ENCODE peak calls at places on chromosomes 5 and 9, in nine cellular contexts. N, Q, V, L, J, A, O, B and D are unnamed samples.

GRCh38 chr9:96655198-96655851 is at the start of gene PRXL2C:
- DNase-seq in N (peak), Q (peak), V (peak), L (peak), J (no peak), A (peak), O (no peak), B (peak), D (peak)

GRCh38 chr5:161847896-161848510 is at the start of gene GABRA1:
- DNase-seq in N (peak), Q (peak), V (no peak), L (no peak), J (no peak), A (no peak), O (no peak), B (no peak), D (peak)

GRCh38 chr5:14225173-14225834 is 82.2 kb downstream of the TRIO start:
- DNase-seq in N (no peak), Q (no peak), V (no peak), L (no peak), J (no peak), A (no peak), O (no peak), B (no peak), D (no peak)

GRCh38 chr5:125261505-125262250 is 515.2 kb upstream of the ZNF608 start:
- DNase-seq in N (no peak), Q (no peak), V (no peak), L (no peak), J (no peak), A (no peak), O (no peak), B (no peak), D (no peak)

GRCh38 chr9:132486706-132487350 is 76.8 kb downstream of the CFAP77 start:
- DNase-seq in N (peak), Q (peak), V (no peak), L (peak), J (no peak), A (no peak), O (no peak), B (no peak), D (peak)

GRCh38 chr5:68339921-68340321 is 124.4 kb downstream of the PIK3R1 start:
- DNase-seq in N (no peak), Q (no peak), V (no peak), L (no peak), J (no peak), A (no peak), O (no peak), B (no peak), D (no peak)

GRCh38 chr9:136438548-136438908 is 1.1 kb downstream of the INPP5E start:
- DNase-seq in N (no peak), Q (no peak), V (no peak), L (no peak), J (no peak), A (no peak), O (no peak), B (no peak), D (peak)

GRCh38 chr5:142290574-142291299 is 34.1 kb downstream of the SPRY4 start:
- DNase-seq in N (peak), Q (peak), V (no peak), L (no peak), J (no peak), A (no peak), O (no peak), B (no peak), D (no peak)

GRCh38 chr9:134243778-134244467 is 79.6 kb upstream of the RNU6ATAC start:
- DNase-seq in N (no peak), Q (no peak), V (peak), L (no peak), J (no peak), A (no peak), O (peak), B (no peak), D (no peak)

GRCh38 chr5:57368010-57368409 is 114.6 kb downstream of the ACTBL2 start:
- DNase-seq in N (no peak), Q (no peak), V (no peak), L (no peak), J (no peak), A (no peak), O (peak), B (no peak), D (no peak)

GRCh38 chr5:164137095-164137494 is 631.7 kb downstream of the MAT2B start:
- DNase-seq in N (no peak), Q (no peak), V (no peak), L (no peak), J (no peak), A (no peak), O (no peak), B (no peak), D (no peak)

GRCh38 chr9:77384406-77384805 is 207.1 kb downstream of the VPS13A start:
- DNase-seq in N (no peak), Q (no peak), V (no peak), L (no peak), J (no peak), A (no peak), O (no peak), B (no peak), D (no peak)

GRCh38 chr5:60497706-60498500 is 202.1 kb downstream of the DEPDC1B start:
- DNase-seq in N (no peak), Q (no peak), V (no peak), L (no peak), J (no peak), A (no peak), O (no peak), B (no peak), D (no peak)

GRCh38 chr5:81605299-81605698 is 145.6 kb downstream of the SSBP2 start:
- DNase-seq in N (no peak), Q (no peak), V (no peak), L (no peak), J (no peak), A (no peak), O (no peak), B (no peak), D (no peak)

GRCh38 chr5:142433526-142434321 is 108.9 kb upstream of the SPRY4 start:
- DNase-seq in N (no peak), Q (no peak), V (no peak), L (no peak), J (no peak), A (no peak), O (no peak), B (no peak), D (no peak)

GRCh38 chr5:52856564-52856963 is 68.8 kb downstream of the ITGA1 start:
- DNase-seq in N (no peak), Q (no peak), V (no peak), L (no peak), J (no peak), A (no peak), O (no peak), B (no peak), D (no peak)

GRCh38 chr5:172361566-172362238 is 78.1 kb upstream of the UBTD2 start:
- DNase-seq in N (no peak), Q (no peak), V (no peak), L (no peak), J (no peak), A (no peak), O (peak), B (no peak), D (no peak)

GRCh38 chr9:89278551-89278950 is 32.4 kb upstream of the CKS2 start:
- DNase-seq in N (no peak), Q (no peak), V (no peak), L (no peak), J (no peak), A (no peak), O (no peak), B (no peak), D (no peak)

GRCh38 chr9:116154334-116154975 is 864 bp downstream of the PAPPA start:
- DNase-seq in N (peak), Q (peak), V (peak), L (no peak), J (no peak), A (peak), O (no peak), B (peak), D (peak)

GRCh38 chr5:108212775-108213346 is 169.0 kb downstream of the FBXL17 start:
- DNase-seq in N (peak), Q (no peak), V (no peak), L (no peak), J (no peak), A (no peak), O (peak), B (no peak), D (no peak)

GRCh38 chr9:99859395-99859980 is 37.8 kb downstream of the NR4A3 start:
- DNase-seq in N (no peak), Q (no peak), V (no peak), L (no peak), J (no peak), A (no peak), O (no peak), B (no peak), D (no peak)

GRCh38 chr9:108682191-108682590 is 173.6 kb downstream of the ACTL7B start:
- DNase-seq in N (no peak), Q (no peak), V (no peak), L (no peak), J (no peak), A (no peak), O (no peak), B (no peak), D (no peak)

GRCh38 chr5:100852988-100853449 is 50.1 kb downstream of the ST8SIA4 start:
- DNase-seq in N (no peak), Q (no peak), V (no peak), L (no peak), J (no peak), A (no peak), O (no peak), B (no peak), D (no peak)

GRCh38 chr9:131691969-131692611 is 47.8 kb downstream of the RAPGEF1 start:
- DNase-seq in N (no peak), Q (no peak), V (no peak), L (no peak), J (no peak), A (no peak), O (no peak), B (no peak), D (no peak)

GRCh38 chr5:177311361-177311722 is 356 bp downstream of the MXD3 start:
- DNase-seq in N (no peak), Q (peak), V (no peak), L (no peak), J (peak), A (no peak), O (no peak), B (no peak), D (peak)

GRCh38 chr5:135721548-135722090 is 112.8 kb upstream of the SLC25A48 start:
- DNase-seq in N (no peak), Q (no peak), V (no peak), L (no peak), J (no peak), A (no peak), O (no peak), B (no peak), D (no peak)

GRCh38 chr9:16202913-16203734 is 650.3 kb downstream of the CCDC171 start:
- DNase-seq in N (no peak), Q (no peak), V (no peak), L (no peak), J (no peak), A (no peak), O (peak), B (no peak), D (peak)

GRCh38 chr5:110045153-110045552 is 355.4 kb downstream of the MAN2A1 start:
- DNase-seq in N (no peak), Q (no peak), V (no peak), L (no peak), J (no peak), A (no peak), O (no peak), B (no peak), D (no peak)

GRCh38 chr5:16615737-16616535 is 861 bp downstream of the RETREG1 start:
- DNase-seq in N (no peak), Q (no peak), V (peak), L (peak), J (no peak), A (no peak), O (no peak), B (no peak), D (no peak)

GRCh38 chr9:110028281-110029075 is 179.5 kb downstream of the C9orf152 start:
- DNase-seq in N (no peak), Q (no peak), V (no peak), L (no peak), J (no peak), A (no peak), O (no peak), B (no peak), D (no peak)

GRCh38 chr5:140251527-140251973 is 51.4 kb downstream of the PFDN1 start:
- DNase-seq in N (no peak), Q (no peak), V (no peak), L (no peak), J (no peak), A (no peak), O (no peak), B (no peak), D (no peak)

GRCh38 chr5:19616821-19617220 is 371.2 kb downstream of the CDH18 start:
- DNase-seq in N (no peak), Q (no peak), V (no peak), L (no peak), J (no peak), A (no peak), O (no peak), B (no peak), D (no peak)

GRCh38 chr5:1175015-1175414 is 26.4 kb upstream of the SLC6A19 start:
- DNase-seq in N (no peak), Q (no peak), V (no peak), L (no peak), J (peak), A (no peak), O (no peak), B (no peak), D (peak)

GRCh38 chr5:75367401-75367800 is 30.4 kb downstream of the HMGCR start:
- DNase-seq in N (no peak), Q (no peak), V (no peak), L (no peak), J (no peak), A (no peak), O (no peak), B (no peak), D (no peak)

GRCh38 chr9:122860319-122861142 is 32.1 kb upstream of the PDCL start:
- DNase-seq in N (no peak), Q (no peak), V (no peak), L (no peak), J (no peak), A (no peak), O (no peak), B (no peak), D (no peak)

GRCh38 chr5:148376198-148376597 is 7.6 kb upstream of the FBXO38 start:
- DNase-seq in N (no peak), Q (no peak), V (no peak), L (no peak), J (no peak), A (no peak), O (no peak), B (no peak), D (no peak)

GRCh38 chr5:135448796-135449507 is 1.8 kb upstream of the DCANP1 start:
- DNase-seq in N (no peak), Q (no peak), V (no peak), L (no peak), J (no peak), A (no peak), O (no peak), B (no peak), D (no peak)

GRCh38 chr9:114486205-114486963 is 18.9 kb downstream of the WHRN start:
- DNase-seq in N (no peak), Q (no peak), V (no peak), L (no peak), J (no peak), A (no peak), O (no peak), B (no peak), D (no peak)

GRCh38 chr5:34682926-34683623 is 26.9 kb downstream of the RAI14 start:
- DNase-seq in N (no peak), Q (no peak), V (no peak), L (no peak), J (no peak), A (no peak), O (no peak), B (no peak), D (no peak)

GRCh38 chr9:99299214-99300102 is 77.4 kb downstream of the SEC61B start:
- DNase-seq in N (no peak), Q (no peak), V (no peak), L (no peak), J (no peak), A (no peak), O (peak), B (no peak), D (no peak)

GRCh38 chr5:119313876-119314605 is 41.8 kb upstream of the TNFAIP8 start:
- DNase-seq in N (no peak), Q (no peak), V (no peak), L (no peak), J (no peak), A (no peak), O (no peak), B (no peak), D (no peak)

GRCh38 chr5:119313207-119313606 is 42.6 kb upstream of the TNFAIP8 start:
- DNase-seq in N (no peak), Q (no peak), V (no peak), L (no peak), J (no peak), A (no peak), O (no peak), B (no peak), D (no peak)

GRCh38 chr5:119318256-119318914 is 37.4 kb upstream of the TNFAIP8 start:
- DNase-seq in N (no peak), Q (no peak), V (peak), L (no peak), J (no peak), A (no peak), O (no peak), B (no peak), D (no peak)

GRCh38 chr5:119316116-119316515 is 39.7 kb upstream of the TNFAIP8 start:
- DNase-seq in N (no peak), Q (no peak), V (no peak), L (no peak), J (no peak), A (no peak), O (no peak), B (no peak), D (no peak)

DNA sequence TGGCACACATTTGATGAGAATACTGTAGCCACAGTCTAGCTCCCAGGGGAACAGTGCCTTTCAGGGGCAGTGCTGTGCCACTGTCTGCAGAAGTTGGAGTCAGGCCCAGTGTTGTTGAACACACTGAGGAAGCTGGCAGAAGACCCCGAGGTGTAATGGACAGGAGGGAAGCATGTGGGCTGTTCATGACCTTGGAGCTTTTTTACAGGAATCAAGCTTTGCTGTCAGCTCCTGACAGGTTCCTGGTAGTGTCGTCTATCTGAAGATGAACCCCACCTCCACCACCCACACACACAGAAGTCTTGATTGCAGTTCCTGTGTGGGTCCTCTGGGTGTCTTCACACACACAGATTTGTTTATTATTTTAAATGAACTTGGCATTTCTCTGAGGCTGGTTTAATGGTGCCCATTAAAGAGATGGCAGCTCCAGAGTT is 40.3 kb upstream of the TNFAIP8 start:
- DNase-seq in N (peak), Q (no peak), V (peak), L (no peak), J (no peak), A (no peak), O (no peak), B (no peak), D (no peak)
- TF ChIP-seq CTCF in N (peak), Q (peak), V (peak), L (peak), J (peak), A (peak), O (no peak), B (no peak), D (no peak)

GRCh38 chr5:73451218-73452130 is 2.9 kb upstream of the FOXD1 start:
- DNase-seq in N (peak), Q (peak), V (peak), L (peak), J (peak), A (peak), O (no peak), B (no peak), D (peak)
- TF ChIP-seq CTCF in N (peak), Q (peak), V (peak), L (peak), J (peak), A (peak), O (peak), B (peak), D (peak)

DNA sequence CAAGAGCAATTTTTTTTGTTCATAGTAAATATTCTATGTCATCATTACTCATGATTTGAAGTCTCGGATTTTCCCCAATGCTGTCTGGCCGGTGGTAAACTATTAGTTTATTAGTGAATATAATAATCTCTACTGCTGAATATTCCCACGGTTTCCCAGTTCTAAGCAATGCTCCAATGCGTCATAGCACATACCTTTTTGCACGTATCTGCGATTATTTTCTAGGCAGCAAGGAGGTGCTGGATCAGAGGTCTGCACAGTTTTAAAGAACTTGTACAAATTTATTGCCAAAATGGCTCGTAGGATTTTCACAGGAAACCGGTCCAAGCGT is 43.9 kb upstream of the TCF7 start:
- DNase-seq in N (no peak), Q (no peak), V (no peak), L (no peak), J (no peak), A (no peak), O (no peak), B (no peak), D (no peak)
- TF ChIP-seq CTCF in N (no peak), Q (no peak), V (no peak), L (peak), J (peak), A (no peak), O (no peak), B (no peak), D (no peak)

GRCh38 chr9:71850996-71851395 is 60.0 kb downstream of the ABHD17B start:
- DNase-seq in N (no peak), Q (no peak), V (no peak), L (no peak), J (no peak), A (no peak), O (no peak), B (no peak), D (no peak)

GRCh38 chr9:71844808-71845207 is 66.2 kb downstream of the ABHD17B start:
- DNase-seq in N (no peak), Q (no peak), V (no peak), L (no peak), J (no peak), A (no peak), O (no peak), B (no peak), D (no peak)

GRCh38 chr9:71853084-71853483 is 57.9 kb downstream of the ABHD17B start:
- DNase-seq in N (no peak), Q (no peak), V (no peak), L (no peak), J (no peak), A (no peak), O (no peak), B (no peak), D (no peak)

GRCh38 chr9:71847892-71848291 is 63.1 kb downstream of the ABHD17B start:
- DNase-seq in N (no peak), Q (no peak), V (no peak), L (no peak), J (no peak), A (no peak), O (no peak), B (no peak), D (no peak)
- TF ChIP-seq CTCF in N (no peak), Q (no peak), V (no peak), L (no peak), J (no peak), A (no peak), O (no peak), B (no peak), D (no peak)

GRCh38 chr9:2857564-2858198 is 13.8 kb upstream of the PUM3 start:
- DNase-seq in N (peak), Q (peak), V (no peak), L (peak), J (no peak), A (no peak), O (peak), B (peak), D (peak)

GRCh38 chr9:2854617-2855016 is 10.7 kb upstream of the PUM3 start:
- DNase-seq in N (no peak), Q (no peak), V (no peak), L (no peak), J (no peak), A (no peak), O (no peak), B (no peak), D (no peak)

GRCh38 chr9:2863831-2864230 is 19.9 kb upstream of the PUM3 start:
- DNase-seq in N (no peak), Q (no peak), V (no peak), L (no peak), J (no peak), A (no peak), O (no peak), B (no peak), D (no peak)

GRCh38 chr9:2856400-2856799 is 12.5 kb upstream of the PUM3 start:
- DNase-seq in N (no peak), Q (no peak), V (no peak), L (no peak), J (no peak), A (no peak), O (no peak), B (no peak), D (no peak)

DNA sequence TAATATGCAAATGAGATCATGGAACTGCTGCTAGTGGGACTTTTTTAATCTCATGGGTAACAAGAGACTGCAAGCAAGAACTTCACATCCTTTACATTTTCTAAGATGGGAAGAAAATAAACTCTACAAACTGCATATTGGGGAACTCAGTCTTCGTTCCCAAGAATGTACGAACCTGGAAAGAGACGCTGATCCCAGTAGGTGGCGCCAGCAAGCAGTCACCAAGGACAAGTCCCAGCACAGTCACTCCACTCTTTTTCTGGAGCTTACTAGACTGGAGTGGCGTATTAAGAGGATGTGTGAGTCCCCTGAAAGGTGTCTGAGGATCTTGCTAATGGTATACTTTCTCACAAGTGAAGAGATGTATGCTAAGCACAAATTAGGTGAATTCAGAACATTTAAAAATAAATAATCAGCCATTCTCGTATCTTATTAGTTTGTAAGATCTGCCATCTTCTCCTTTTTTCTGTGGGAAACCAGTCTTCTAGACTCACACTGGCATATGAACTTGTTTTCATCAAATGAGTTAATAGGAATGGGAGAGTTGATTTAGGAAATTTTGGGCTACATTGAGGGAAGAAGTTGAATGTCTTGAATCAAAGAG is 16.0 kb upstream of the PUM3 start:
- DNase-seq in N (peak), Q (peak), V (no peak), L (peak), J (no peak), A (peak), O (no peak), B (peak), D (peak)
- TF ChIP-seq CTCF in N (peak), Q (peak), V (no peak), L (peak), J (peak), A (peak), O (peak), B (no peak), D (peak)